ENCODE peak calls at places on chromosome 4, in five cellular contexts. One of them, this sample, is unnamed.

GRCh38 chr4:125658773-125659172 is 344.0 kb downstream of the FAT4 start:
- DNase-seq in RWPE1: no peak
- DNase-seq in Kasumi-1: no peak
- DNase-seq in GM20000: no peak
- DNase-seq in GM19239: no peak
- DNase-seq in this sample: no peak

GRCh38 chr4:30245140-30245539 is 475.0 kb upstream of the PCDH7 start:
- DNase-seq in GM19239: no peak
- DNase-seq in Kasumi-1: peak
- DNase-seq in GM20000: no peak
- DNase-seq in RWPE1: no peak
- DNase-seq in this sample: no peak

GRCh38 chr4:185298728-185299394 is 89.5 kb downstream of the SNX25 start:
- DNase-seq in GM19239: no peak
- DNase-seq in RWPE1: no peak
- DNase-seq in Kasumi-1: no peak
- DNase-seq in GM20000: no peak
- DNase-seq in this sample: no peak

GRCh38 chr4:144174401-144175067 is 34.0 kb upstream of the GYPA start:
- DNase-seq in GM19239: peak
- DNase-seq in RWPE1: peak
- DNase-seq in Kasumi-1: peak
- DNase-seq in GM20000: peak
- DNase-seq in this sample: peak

GRCh38 chr4:31020363-31020762 is 300.2 kb downstream of the PCDH7 start:
- DNase-seq in GM19239: no peak
- DNase-seq in GM20000: no peak
- DNase-seq in RWPE1: no peak
- DNase-seq in Kasumi-1: no peak
- DNase-seq in this sample: no peak

GRCh38 chr4:52369649-52370048 is 289.5 kb downstream of the USP46 start:
- DNase-seq in GM19239: no peak
- DNase-seq in GM20000: no peak
- DNase-seq in RWPE1: no peak
- DNase-seq in Kasumi-1: no peak
- DNase-seq in this sample: no peak

GRCh38 chr4:153579410-153579809 is 104.7 kb upstream of the TLR2 start:
- DNase-seq in Kasumi-1: no peak
- DNase-seq in RWPE1: no peak
- DNase-seq in GM20000: no peak
- DNase-seq in GM19239: no peak
- DNase-seq in this sample: no peak

GRCh38 chr4:26459756-26460530 is 30.3 kb downstream of the CCKAR start:
- DNase-seq in GM19239: no peak
- DNase-seq in Kasumi-1: no peak
- DNase-seq in GM20000: no peak
- DNase-seq in RWPE1: no peak
- DNase-seq in this sample: no peak

GRCh38 chr4:106816501-106816900 is 219.6 kb downstream of the DKK2 start:
- DNase-seq in RWPE1: no peak
- DNase-seq in GM20000: no peak
- DNase-seq in Kasumi-1: no peak
- DNase-seq in GM19239: no peak
- DNase-seq in this sample: no peak

GRCh38 chr4:79248610-79249009 is 77.3 kb downstream of the NAA11 start:
- DNase-seq in RWPE1: no peak
- DNase-seq in GM20000: no peak
- DNase-seq in GM19239: no peak
- DNase-seq in Kasumi-1: no peak
- DNase-seq in this sample: no peak

GRCh38 chr4:13464543-13464942 is 19.6 kb downstream of the RAB28 start:
- DNase-seq in Kasumi-1: no peak
- DNase-seq in GM20000: no peak
- DNase-seq in RWPE1: no peak
- DNase-seq in GM19239: no peak
- DNase-seq in this sample: no peak

GRCh38 chr4:60723796-60724195 is 476.3 kb upstream of the ADGRL3 start:
- DNase-seq in GM19239: no peak
- DNase-seq in GM20000: no peak
- DNase-seq in Kasumi-1: no peak
- DNase-seq in RWPE1: no peak
- DNase-seq in this sample: no peak

GRCh38 chr4:86664959-86665358 is 70.8 kb downstream of the PTPN13 start:
- DNase-seq in GM19239: no peak
- DNase-seq in Kasumi-1: no peak
- DNase-seq in GM20000: no peak
- DNase-seq in RWPE1: no peak
- DNase-seq in this sample: no peak

GRCh38 chr4:25313194-25313895 is 771 bp downstream of the ZCCHC4 start:
- DNase-seq in GM20000: no peak
- DNase-seq in RWPE1: peak
- DNase-seq in GM19239: no peak
- DNase-seq in Kasumi-1: no peak
- DNase-seq in this sample: no peak

GRCh38 chr4:141473952-141474351 is 162.4 kb upstream of the IL15 start:
- DNase-seq in RWPE1: no peak
- DNase-seq in GM20000: no peak
- DNase-seq in Kasumi-1: no peak
- DNase-seq in GM19239: no peak
- DNase-seq in this sample: no peak

GRCh38 chr4:25532579-25532978 is 123.1 kb upstream of the SLC34A2 start:
- DNase-seq in GM19239: no peak
- DNase-seq in RWPE1: no peak
- DNase-seq in GM20000: no peak
- DNase-seq in Kasumi-1: no peak
- DNase-seq in this sample: no peak

GRCh38 chr4:35511851-35512250 is 732.5 kb downstream of the ARAP2 start:
- DNase-seq in RWPE1: peak
- DNase-seq in GM20000: no peak
- DNase-seq in GM19239: no peak
- DNase-seq in Kasumi-1: no peak
- DNase-seq in this sample: no peak

GRCh38 chr4:36758779-36759178 is 477.4 kb downstream of the DTHD1 start:
- DNase-seq in RWPE1: no peak
- DNase-seq in GM19239: no peak
- DNase-seq in GM20000: no peak
- DNase-seq in Kasumi-1: no peak
- DNase-seq in this sample: no peak

GRCh38 chr4:147927377-147928137 is 195.7 kb downstream of the ARHGAP10 start:
- DNase-seq in Kasumi-1: no peak
- DNase-seq in RWPE1: no peak
- DNase-seq in GM19239: no peak
- DNase-seq in GM20000: no peak
- DNase-seq in this sample: no peak

GRCh38 chr4:139550724-139551429 is 5.1 kb downstream of the SETD7 start:
- DNase-seq in GM20000: no peak
- DNase-seq in Kasumi-1: no peak
- DNase-seq in RWPE1: no peak
- DNase-seq in GM19239: no peak
- DNase-seq in this sample: no peak

GRCh38 chr4:110540606-110541440 is 64.9 kb downstream of the ENPEP start:
- DNase-seq in RWPE1: peak
- DNase-seq in GM19239: no peak
- DNase-seq in GM20000: no peak
- DNase-seq in Kasumi-1: no peak
- DNase-seq in this sample: no peak

GRCh38 chr4:76546282-76547166 is 111.5 kb downstream of the SHROOM3 start:
- DNase-seq in GM20000: no peak
- DNase-seq in RWPE1: peak
- DNase-seq in GM19239: no peak
- DNase-seq in Kasumi-1: no peak
- DNase-seq in this sample: no peak